ENCODE peak calls at places on chromosomes 4 and X, in five cellular contexts. U is substantia nigra; C is NCI-H526 treated with DMSO at 0.1 percent for 48 hours; X is effector memory CD4-positive, alpha-beta T cell; Q is GM12891. N is an unnamed sample.

GRCh38 chrX:49978191-49978590 is 55.8 kb downstream of the CLCN5 start:
- DNase-seq in C (no peak), Q (no peak), X (no peak), U (no peak), N (no peak)

GRCh38 chr4:51932684-51933083 is 87.5 kb downstream of the LRRC66 start:
- DNase-seq in C (no peak), U (no peak), X (no peak), Q (no peak), N (no peak)

GRCh38 chrX:12269484-12269883 is 131.2 kb downstream of the FRMPD4 start:
- DNase-seq in U (no peak), C (no peak), X (no peak), Q (no peak), N (no peak)

GRCh38 chr4:733631-733980 is 28.0 kb downstream of the PCGF3 start:
- DNase-seq in C (no peak), X (no peak), U (no peak), Q (no peak), N (no peak)

GRCh38 chr4:46715468-46715867 is 193.6 kb downstream of the COX7B2 start:
- DNase-seq in U (no peak), C (no peak), X (no peak), Q (no peak), N (no peak)

GRCh38 chrX:68847172-68847571 is 18.4 kb downstream of the EFNB1 start:
- DNase-seq in Q (no peak), C (no peak), U (no peak), X (no peak), N (no peak)

GRCh38 chr4:98627883-98628282 is 30.5 kb downstream of the TSPAN5 start:
- DNase-seq in C (no peak), U (no peak), Q (no peak), X (no peak), N (no peak)

GRCh38 chr4:10605746-10606482 is 78.7 kb downstream of the CLNK start:
- DNase-seq in U (no peak), X (no peak), C (no peak), Q (no peak), N (no peak)

GRCh38 chrX:19881559-19881958 is 5.8 kb downstream of the SH3KBP1 start:
- DNase-seq in X (no peak), C (no peak), U (no peak), Q (no peak), N (no peak)

GRCh38 chr4:110139106-110139505 is 59.3 kb downstream of the ELOVL6 start:
- DNase-seq in U (no peak), C (no peak), Q (no peak), X (no peak), N (no peak)

GRCh38 chrX:22057667-22058066 is 25.5 kb downstream of the PHEX start:
- DNase-seq in U (no peak), C (no peak), Q (no peak), X (no peak), N (no peak)

GRCh38 chrX:68822641-68823410 is 6.0 kb upstream of the EFNB1 start:
- DNase-seq in C (peak), X (no peak), Q (no peak), U (no peak), N (peak)

GRCh38 chr4:139872274-139872673 is 206.7 kb downstream of the MGST2 start:
- DNase-seq in Q (no peak), X (no peak), C (no peak), U (no peak), N (no peak)

GRCh38 chr4:35364321-35364870 is 879.9 kb downstream of the ARAP2 start:
- DNase-seq in U (no peak), C (no peak), X (no peak), Q (no peak), N (no peak)

GRCh38 chr4:69025191-69025998 is 70.9 kb upstream of the UGT2B7 start:
- DNase-seq in U (no peak), Q (no peak), C (peak), X (no peak), N (no peak)

GRCh38 chrX:124234348-124234747 is 98.1 kb upstream of the TEX13D start:
- DNase-seq in X (no peak), C (no peak), Q (no peak), U (no peak), N (no peak)

GRCh38 chr4:183362036-183362435 is 39.8 kb upstream of the CLDN24 start:
- DNase-seq in Q (no peak), X (no peak), C (no peak), U (no peak), N (no peak)

GRCh38 chr4:38815879-38816782 is 11.5 kb upstream of the TLR1 start:
- DNase-seq in X (no peak), C (no peak), Q (no peak), U (no peak), N (peak)

GRCh38 chr4:40949701-40950100 is 199.9 kb downstream of the NSUN7 start:
- DNase-seq in U (no peak), X (no peak), Q (no peak), C (no peak), N (no peak)

GRCh38 chr4:152479428-152480026 is 56.4 kb downstream of the FBXW7 start:
- DNase-seq in X (no peak), C (no peak), U (no peak), Q (no peak), N (no peak)

GRCh38 chr4:158722917-158723793 is at the start of gene PPID:
- DNase-seq in X (peak), U (peak), C (peak), Q (peak), N (peak)

GRCh38 chr4:174764105-174764729 is 64.8 kb downstream of the GLRA3 start:
- DNase-seq in Q (no peak), U (no peak), X (no peak), C (peak), N (peak)

GRCh38 chrX:34687095-34687494 is 30.0 kb upstream of the TMEM47 start:
- DNase-seq in C (no peak), U (no peak), X (no peak), Q (no peak), N (no peak)

GRCh38 chrX:109826954-109827708 is 94.1 kb upstream of the ACSL4 start:
- DNase-seq in Q (no peak), C (peak), U (no peak), X (no peak), N (no peak)

GRCh38 chrX:125202486-125203378 is 116.9 kb upstream of the TEX13C start:
- DNase-seq in X (no peak), Q (no peak), C (no peak), U (no peak), N (no peak)